ENCODE peak calls at places on chromosomes 1 and 21, in seven cellular contexts. E is adrenal gland, U is right lobe of liver, B is BJ, M is stomach, Z is body of pancreas, A is brain microvascular endothelial cell. O is an unnamed sample.

GRCh38 chr1:246583448-246584185 is 17.4 kb downstream of the CNST start:
- DNase-seq in E (peak), U (peak), B (no peak), M (peak), Z (peak), A (no peak), O (no peak)

GRCh38 chr1:2231667-2232254 is 3.6 kb downstream of the SKI start:
- DNase-seq in E (peak), U (peak), B (no peak), M (peak), Z (peak), A (peak), O (no peak)

GRCh38 chr1:108034396-108034795 is 69.4 kb upstream of the VAV3 start:
- DNase-seq in E (no peak), U (no peak), B (no peak), M (no peak), Z (no peak), A (no peak), O (no peak)

GRCh38 chr1:167442142-167442848 is 76.0 kb downstream of the CD247 start:
- DNase-seq in E (peak), U (peak), B (no peak), M (peak), Z (peak), A (peak), O (no peak)

GRCh38 chr1:36100376-36100775 is 11.7 kb downstream of the ADPRS start:
- DNase-seq in E (no peak), U (no peak), B (no peak), M (no peak), Z (no peak), A (no peak), O (no peak)

GRCh38 chr1:16241116-16241763 is 4.3 kb upstream of the CPLANE2 start:
- DNase-seq in E (peak), U (no peak), B (no peak), M (no peak), Z (no peak), A (no peak), O (no peak)

GRCh38 chr1:67314696-67315095 is 7.0 kb downstream of the IL12RB2 start:
- DNase-seq in E (no peak), U (no peak), B (no peak), M (no peak), Z (no peak), A (no peak), O (no peak)

GRCh38 chr1:111983500-111983899 is 6.0 kb downstream of the KCND3 start:
- DNase-seq in E (no peak), U (no peak), B (no peak), M (no peak), Z (no peak), A (no peak), O (no peak)

GRCh38 chr21:16308269-16308668 is 578.5 kb downstream of the USP25 start:
- DNase-seq in E (no peak), U (no peak), B (no peak), M (no peak), Z (no peak), A (no peak), O (no peak)

GRCh38 chr1:29630756-29631155 is 394.4 kb downstream of the PTPRU start:
- DNase-seq in E (no peak), U (no peak), B (no peak), M (no peak), Z (no peak), A (no peak), O (no peak)

GRCh38 chr1:239386453-239387303 is at the start of gene CHRM3:
- DNase-seq in E (peak), U (peak), B (peak), M (peak), Z (peak), A (no peak), O (no peak)

GRCh38 chr1:157442065-157442464 is 110.2 kb downstream of the FCRL5 start:
- DNase-seq in E (no peak), U (no peak), B (no peak), M (no peak), Z (no peak), A (no peak), O (peak)

GRCh38 chr1:68962711-68963110 is 465.8 kb upstream of the DEPDC1 start:
- DNase-seq in E (no peak), U (no peak), B (no peak), M (no peak), Z (no peak), A (no peak), O (no peak)

GRCh38 chr1:65625528-65625927 is 167.2 kb upstream of the PDE4B start:
- DNase-seq in E (no peak), U (no peak), B (no peak), M (no peak), Z (no peak), A (no peak), O (no peak)

GRCh38 chr1:243667133-243667532 is 182.9 kb downstream of the AKT3 start:
- DNase-seq in E (no peak), U (no peak), B (no peak), M (no peak), Z (no peak), A (no peak), O (no peak)

GRCh38 chr1:201594575-201595245 is 55.8 kb downstream of the NAV1 start:
- DNase-seq in E (no peak), U (no peak), B (no peak), M (no peak), Z (no peak), A (no peak), O (no peak)

GRCh38 chr1:64194168-64195088 is 9.0 kb upstream of the UBE2U start:
- DNase-seq in E (no peak), U (no peak), B (no peak), M (no peak), Z (no peak), A (no peak), O (no peak)

GRCh38 chr1:87512431-87512830 is 183.8 kb downstream of the LMO4 start:
- DNase-seq in E (no peak), U (no peak), B (no peak), M (no peak), Z (no peak), A (no peak), O (no peak)

GRCh38 chr1:30536530-30536929 is 186.9 kb downstream of the MATN1 start:
- DNase-seq in E (no peak), U (no peak), B (no peak), M (no peak), Z (no peak), A (no peak), O (no peak)

GRCh38 chr1:17414022-17414421 is 25.5 kb downstream of the RCC2 start:
- DNase-seq in E (no peak), U (no peak), B (no peak), M (no peak), Z (no peak), A (no peak), O (no peak)

GRCh38 chr1:45018599-45019230 is 6.7 kb downstream of the UROD start:
- DNase-seq in E (peak), U (peak), B (no peak), M (peak), Z (peak), A (peak), O (peak)

GRCh38 chr1:183693521-183693920 is 40.4 kb upstream of the APOBEC4 start:
- DNase-seq in E (no peak), U (no peak), B (no peak), M (no peak), Z (no peak), A (no peak), O (no peak)

GRCh38 chr1:211148371-211148770 is 14.4 kb upstream of the KCNH1 start:
- DNase-seq in E (no peak), U (no peak), B (no peak), M (no peak), Z (no peak), A (no peak), O (no peak)

GRCh38 chr21:25496825-25497482 is 110.3 kb downstream of the MRPL39 start:
- DNase-seq in E (no peak), U (no peak), B (no peak), M (no peak), Z (no peak), A (no peak), O (peak)

GRCh38 chr1:23816932-23817331 is 8.3 kb downstream of the HMGCL start:
- DNase-seq in E (no peak), U (no peak), B (no peak), M (no peak), Z (no peak), A (no peak), O (no peak)

GRCh38 chr1:116971481-116971880 is 30.1 kb upstream of the CD101 start:
- DNase-seq in E (no peak), U (no peak), B (no peak), M (no peak), Z (no peak), A (no peak), O (no peak)

GRCh38 chr1:225250432-225250831 is 177.4 kb downstream of the LBR start:
- DNase-seq in E (no peak), U (no peak), B (no peak), M (no peak), Z (peak), A (no peak), O (no peak)

GRCh38 chr1:116262995-116263385 is 110.1 kb upstream of the ATP1A1 start:
- DNase-seq in E (no peak), U (no peak), B (no peak), M (no peak), Z (no peak), A (no peak), O (no peak)

GRCh38 chr1:235442788-235443429 is 61.3 kb downstream of the B3GALNT2 start:
- DNase-seq in E (no peak), U (no peak), B (peak), M (no peak), Z (no peak), A (peak), O (peak)

GRCh38 chr21:36282568-36283230 is 37.3 kb upstream of the MORC3 start:
- DNase-seq in E (no peak), U (no peak), B (no peak), M (no peak), Z (no peak), A (peak), O (no peak)

GRCh38 chr1:7006996-7007871 is 222.0 kb downstream of the CAMTA1 start:
- DNase-seq in E (no peak), U (no peak), B (no peak), M (no peak), Z (no peak), A (no peak), O (no peak)

GRCh38 chr1:230825804-230826160 is 42.5 kb downstream of the C1orf198 start:
- DNase-seq in E (no peak), U (no peak), B (no peak), M (no peak), Z (peak), A (no peak), O (no peak)

GRCh38 chr1:15736035-15736665 is at the start of gene SLC25A34:
- DNase-seq in E (peak), U (peak), B (no peak), M (peak), Z (peak), A (no peak), O (no peak)

GRCh38 chr1:101905298-101905794 is 91.4 kb downstream of the OLFM3 start:
- DNase-seq in E (no peak), U (no peak), B (no peak), M (no peak), Z (no peak), A (no peak), O (no peak)

GRCh38 chr21:41786521-41786987 is 19.7 kb upstream of the RIPK4 start:
- DNase-seq in E (no peak), U (no peak), B (peak), M (peak), Z (peak), A (no peak), O (peak)

GRCh38 chr1:155050560-155051341 is at the start of gene ADAM15:
- DNase-seq in E (peak), U (peak), B (no peak), M (peak), Z (peak), A (peak), O (no peak)

GRCh38 chr1:231611851-231612250 is 14.7 kb upstream of the DISC1 start:
- DNase-seq in E (no peak), U (no peak), B (no peak), M (no peak), Z (no peak), A (no peak), O (no peak)

GRCh38 chr1:224168859-224169380 is 14.1 kb upstream of the DEGS1 start:
- DNase-seq in E (no peak), U (no peak), B (no peak), M (no peak), Z (peak), A (peak), O (peak)

GRCh38 chr1:8055973-8056372 is 29.9 kb upstream of the ERRFI1 start:
- DNase-seq in E (no peak), U (no peak), B (no peak), M (no peak), Z (no peak), A (peak), O (no peak)

GRCh38 chr1:110708968-110709367 is 34.2 kb upstream of the KCNA3 start:
- DNase-seq in E (no peak), U (no peak), B (no peak), M (no peak), Z (no peak), A (no peak), O (no peak)

GRCh38 chr21:34890258-34890723 is 158.8 kb downstream of the RUNX1 start:
- DNase-seq in E (no peak), U (no peak), B (no peak), M (no peak), Z (no peak), A (no peak), O (no peak)

GRCh38 chr21:34889287-34889536 is 159.9 kb downstream of the RUNX1 start:
- DNase-seq in E (peak), U (peak), B (no peak), M (peak), Z (peak), A (peak), O (no peak)

GRCh38 chr21:34890724-34891609 is 158.1 kb downstream of the RUNX1 start:
- DNase-seq in E (no peak), U (no peak), B (no peak), M (no peak), Z (peak), A (peak), O (no peak)

GRCh38 chr21:34888569-34889286 is 160.4 kb downstream of the RUNX1 start:
- DNase-seq in E (peak), U (peak), B (peak), M (peak), Z (peak), A (peak), O (peak)

GRCh38 chr21:34889537-34890257 is 159.4 kb downstream of the RUNX1 start:
- DNase-seq in E (peak), U (peak), B (no peak), M (peak), Z (peak), A (peak), O (no peak)
- TF ChIP-seq CTCF in E (peak), U (peak), B (peak), M (peak), Z (peak), A (peak), O (peak)

DNA sequence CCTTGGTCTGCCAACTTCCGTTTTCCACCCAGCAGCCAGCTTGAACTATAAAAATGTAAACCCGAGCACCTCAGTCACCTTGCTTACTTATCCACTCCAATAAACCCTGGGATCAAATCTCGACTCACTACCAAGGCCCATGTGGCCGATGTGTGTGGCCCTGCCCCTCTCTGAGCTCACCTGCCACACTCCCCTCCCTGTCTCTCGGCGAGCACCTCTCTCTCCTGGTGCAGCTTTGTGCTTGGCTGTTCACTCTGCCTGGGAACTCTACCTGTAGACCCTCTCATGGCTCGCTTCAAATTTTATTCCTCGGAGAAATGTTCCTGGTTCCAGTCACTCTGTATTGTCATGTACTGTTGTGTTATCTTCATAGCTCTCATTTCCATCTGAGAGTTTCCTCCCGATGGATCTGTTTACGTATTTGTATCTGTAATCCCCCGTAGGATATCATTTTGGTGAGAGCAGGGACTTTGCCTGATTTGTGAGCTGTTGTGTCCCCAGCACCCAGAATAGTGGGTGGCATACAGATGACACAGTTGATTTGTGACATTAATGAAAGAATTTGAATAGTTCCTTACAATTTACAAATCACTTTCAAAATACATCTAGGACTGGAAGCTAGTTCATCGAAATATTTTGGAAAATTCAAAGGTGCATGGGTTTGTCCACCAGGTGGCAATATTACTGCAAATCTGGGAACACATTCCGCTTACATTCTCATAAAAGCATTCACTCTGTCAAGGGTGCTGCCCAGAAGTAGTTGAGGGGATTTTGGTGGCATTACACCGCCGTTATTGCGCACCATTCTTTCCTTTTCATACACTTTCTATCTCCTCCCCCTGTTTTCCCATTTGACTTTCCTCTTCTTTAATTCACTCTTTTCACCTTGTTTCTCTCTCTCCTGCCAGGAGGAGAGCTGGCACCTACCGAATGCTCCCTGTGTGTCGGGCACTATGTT is 95.3 kb downstream of the ABCA4 start:
- DNase-seq in E (no peak), U (no peak), B (no peak), M (no peak), Z (peak), A (peak), O (no peak)
- H3K4me3 ChIP-seq in E (no peak), U (peak), B (no peak), M (no peak), Z (no peak), A (no peak), O (peak)

DNA sequence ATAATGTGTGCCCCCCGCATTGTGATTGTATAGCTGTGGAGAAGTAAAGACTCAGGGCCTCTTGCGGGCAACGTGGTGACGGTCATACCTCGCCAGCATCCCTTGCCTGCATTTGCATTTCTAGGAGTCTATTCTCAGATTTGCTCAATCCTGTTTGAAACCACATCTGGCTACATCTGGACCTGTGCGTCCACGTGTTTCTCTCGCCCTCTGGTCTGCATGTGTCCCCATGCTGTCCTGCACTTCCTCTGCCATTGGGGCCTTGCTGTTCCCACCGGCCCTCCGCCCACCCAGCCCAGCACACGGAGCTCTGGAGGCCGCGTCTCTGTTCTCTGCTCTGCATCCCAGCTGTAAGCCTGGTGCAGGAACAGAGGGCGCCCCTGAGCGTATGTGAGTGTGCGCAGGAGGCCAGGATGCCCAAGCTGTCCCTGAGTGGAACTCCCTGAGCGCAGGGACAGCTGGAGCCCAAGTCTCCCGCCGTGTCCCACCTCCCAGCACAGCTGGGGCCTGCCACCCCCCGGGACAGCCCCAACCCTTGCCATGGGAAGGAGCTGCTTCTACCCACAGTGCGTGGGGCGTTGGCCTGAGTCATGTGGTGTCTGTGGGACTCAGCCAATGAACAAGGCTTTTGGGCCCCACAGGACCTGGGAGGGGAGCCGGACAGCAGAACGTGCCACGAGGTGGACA is 1.6 kb downstream of the KRTAP10-2 start:
- DNase-seq in E (no peak), U (no peak), B (no peak), M (no peak), Z (no peak), A (no peak), O (no peak)
- TF ChIP-seq CTCF in E (no peak), U (no peak), B (no peak), M (no peak), Z (no peak), A (no peak), O (no peak)

GRCh38 chr1:203480084-203480483 is 4.5 kb downstream of the PRELP start:
- DNase-seq in E (no peak), U (no peak), B (peak), M (no peak), Z (no peak), A (no peak), O (no peak)

GRCh38 chr1:203478986-203479385 is 3.4 kb downstream of the PRELP start:
- DNase-seq in E (no peak), U (no peak), B (no peak), M (no peak), Z (no peak), A (no peak), O (no peak)

GRCh38 chr1:203478231-203478630 is 2.6 kb downstream of the PRELP start:
- DNase-seq in E (no peak), U (no peak), B (no peak), M (no peak), Z (no peak), A (no peak), O (no peak)

GRCh38 chr1:203480525-203481084 is 5.0 kb downstream of the PRELP start:
- DNase-seq in E (no peak), U (peak), B (peak), M (peak), Z (peak), A (peak), O (no peak)

GRCh38 chr1:203479646-203480045 is 4.0 kb downstream of the PRELP start:
- DNase-seq in E (no peak), U (no peak), B (no peak), M (no peak), Z (no peak), A (no peak), O (no peak)
- H3K4me3 ChIP-seq in E (no peak), U (no peak), B (no peak), M (no peak), Z (no peak), A (no peak), O (no peak)

GRCh38 chr1:236862615-236863211 is 67.6 kb downstream of the MTR start:
- DNase-seq in E (peak), U (peak), B (no peak), M (peak), Z (peak), A (no peak), O (peak)
- TF ChIP-seq CTCF in E (no peak), U (no peak), B (no peak), M (no peak), Z (no peak), A (no peak), O (no peak)

GRCh38 chr1:53334781-53335180 is 6.9 kb upstream of the LRP8 start:
- DNase-seq in E (no peak), U (no peak), B (no peak), M (peak), Z (no peak), A (no peak), O (no peak)
- H3K4me3 ChIP-seq in E (no peak), U (no peak), B (no peak), M (no peak), Z (no peak), A (no peak), O (no peak)

DNA sequence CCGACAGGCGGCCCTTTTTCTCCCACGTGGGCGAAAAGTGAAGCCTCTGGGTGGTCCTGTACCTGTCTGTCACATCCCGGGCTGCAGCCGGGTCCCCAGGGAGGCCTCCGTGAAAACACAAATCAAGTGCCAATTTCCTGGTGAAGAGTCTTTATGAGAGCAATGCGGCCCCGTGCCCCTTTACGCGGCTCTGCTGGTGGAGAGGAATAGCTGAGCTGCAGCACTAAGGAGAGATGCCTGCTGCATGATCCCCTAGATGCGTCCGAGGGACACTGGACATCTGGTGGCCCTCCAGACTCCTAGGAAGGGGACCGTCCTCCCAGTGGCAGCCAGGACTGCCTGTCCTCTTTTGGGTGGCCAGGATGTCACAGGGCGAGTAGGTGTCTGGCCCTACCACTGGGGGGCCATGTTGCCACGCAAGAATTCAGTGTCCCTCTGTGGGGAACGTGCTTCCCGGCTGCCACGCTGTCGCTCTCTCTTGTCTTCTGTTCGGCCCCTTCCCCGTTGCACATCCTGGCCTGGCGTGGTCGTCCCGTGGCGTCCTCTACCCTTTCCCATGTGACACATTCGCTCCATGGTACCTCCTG is 38.7 kb downstream of the COL18A1 start:
- DNase-seq in E (no peak), U (no peak), B (no peak), M (no peak), Z (no peak), A (no peak), O (no peak)
- TF ChIP-seq CTCF in E (no peak), U (peak), B (peak), M (no peak), Z (no peak), A (peak), O (peak)